ENCODE peak calls at places on chromosomes 2 and 18, in seven cellular contexts. One of them, this sample, is unnamed.

GRCh38 chr2:180125245-180125962 is 118.3 kb upstream of the CWC22 start:
- DNase-seq in GM12865: peak
- DNase-seq in CD8-positive, alpha-beta memory T cell: peak
- DNase-seq in T-helper 2 cell: no peak
- DNase-seq in HFFc6: peak
- DNase-seq in brain microvascular endothelial cell: peak
- DNase-seq in ELF-1: peak
- DNase-seq in this sample: peak

GRCh38 chr18:24120676-24121075 is 18.2 kb upstream of the CABYR start:
- DNase-seq in GM12865: no peak
- DNase-seq in CD8-positive, alpha-beta memory T cell: no peak
- DNase-seq in T-helper 2 cell: no peak
- DNase-seq in HFFc6: no peak
- DNase-seq in brain microvascular endothelial cell: no peak
- DNase-seq in ELF-1: no peak
- DNase-seq in this sample: no peak

GRCh38 chr2:180124273-180124881 is 117.3 kb upstream of the CWC22 start:
- DNase-seq in GM12865: peak
- DNase-seq in CD8-positive, alpha-beta memory T cell: no peak
- DNase-seq in T-helper 2 cell: no peak
- DNase-seq in HFFc6: peak
- DNase-seq in brain microvascular endothelial cell: peak
- DNase-seq in ELF-1: peak
- DNase-seq in this sample: no peak

GRCh38 chr2:166372046-166372445 is 3.7 kb downstream of the SCN9A start:
- DNase-seq in GM12865: no peak
- DNase-seq in CD8-positive, alpha-beta memory T cell: no peak
- DNase-seq in T-helper 2 cell: no peak
- DNase-seq in HFFc6: peak
- DNase-seq in brain microvascular endothelial cell: no peak
- DNase-seq in ELF-1: no peak
- DNase-seq in this sample: no peak

GRCh38 chr2:106919012-106919411 is 33.0 kb upstream of the ST6GAL2 start:
- DNase-seq in GM12865: no peak
- DNase-seq in CD8-positive, alpha-beta memory T cell: no peak
- DNase-seq in T-helper 2 cell: no peak
- DNase-seq in HFFc6: no peak
- DNase-seq in brain microvascular endothelial cell: no peak
- DNase-seq in ELF-1: no peak
- DNase-seq in this sample: no peak

GRCh38 chr2:68755071-68755470 is 20.5 kb downstream of the ARHGAP25 start:
- DNase-seq in GM12865: no peak
- DNase-seq in CD8-positive, alpha-beta memory T cell: no peak
- DNase-seq in T-helper 2 cell: no peak
- DNase-seq in HFFc6: no peak
- DNase-seq in brain microvascular endothelial cell: no peak
- DNase-seq in ELF-1: no peak
- DNase-seq in this sample: no peak

GRCh38 chr2:212863185-212863588 is 288.2 kb downstream of the IKZF2 start:
- DNase-seq in GM12865: peak
- DNase-seq in CD8-positive, alpha-beta memory T cell: no peak
- DNase-seq in T-helper 2 cell: no peak
- DNase-seq in HFFc6: no peak
- DNase-seq in brain microvascular endothelial cell: peak
- DNase-seq in ELF-1: peak
- DNase-seq in this sample: peak

GRCh38 chr2:165876712-165877111 is 76.9 kb downstream of the TTC21B start:
- DNase-seq in GM12865: no peak
- DNase-seq in CD8-positive, alpha-beta memory T cell: no peak
- DNase-seq in T-helper 2 cell: no peak
- DNase-seq in HFFc6: no peak
- DNase-seq in brain microvascular endothelial cell: peak
- DNase-seq in ELF-1: no peak
- DNase-seq in this sample: no peak

GRCh38 chr18:9516437-9517064 is 41.2 kb downstream of the RALBP1 start:
- DNase-seq in GM12865: peak
- DNase-seq in CD8-positive, alpha-beta memory T cell: no peak
- DNase-seq in T-helper 2 cell: no peak
- DNase-seq in HFFc6: peak
- DNase-seq in brain microvascular endothelial cell: no peak
- DNase-seq in ELF-1: peak
- DNase-seq in this sample: no peak

GRCh38 chr2:175964195-175964594 is 37.9 kb downstream of the LNPK start:
- DNase-seq in GM12865: no peak
- DNase-seq in CD8-positive, alpha-beta memory T cell: no peak
- DNase-seq in T-helper 2 cell: no peak
- DNase-seq in HFFc6: no peak
- DNase-seq in brain microvascular endothelial cell: no peak
- DNase-seq in ELF-1: no peak
- DNase-seq in this sample: no peak

GRCh38 chr2:113174369-113174735 is 581 bp downstream of the PSD4 start:
- DNase-seq in GM12865: peak
- DNase-seq in CD8-positive, alpha-beta memory T cell: no peak
- DNase-seq in T-helper 2 cell: no peak
- DNase-seq in HFFc6: no peak
- DNase-seq in brain microvascular endothelial cell: no peak
- DNase-seq in ELF-1: no peak
- DNase-seq in this sample: no peak

GRCh38 chr2:178521304-178522150 is 41.3 kb downstream of the PLEKHA3 start:
- DNase-seq in GM12865: no peak
- DNase-seq in CD8-positive, alpha-beta memory T cell: no peak
- DNase-seq in T-helper 2 cell: no peak
- DNase-seq in HFFc6: no peak
- DNase-seq in brain microvascular endothelial cell: no peak
- DNase-seq in ELF-1: no peak
- DNase-seq in this sample: no peak

GRCh38 chr18:51361130-51361860 is 163.8 kb upstream of the MEX3C start:
- DNase-seq in GM12865: peak
- DNase-seq in CD8-positive, alpha-beta memory T cell: no peak
- DNase-seq in T-helper 2 cell: no peak
- DNase-seq in HFFc6: no peak
- DNase-seq in brain microvascular endothelial cell: peak
- DNase-seq in ELF-1: peak
- DNase-seq in this sample: no peak

GRCh38 chr2:151009437-151010175 is 252.1 kb downstream of the RBM43 start:
- DNase-seq in GM12865: peak
- DNase-seq in CD8-positive, alpha-beta memory T cell: no peak
- DNase-seq in T-helper 2 cell: no peak
- DNase-seq in HFFc6: no peak
- DNase-seq in brain microvascular endothelial cell: no peak
- DNase-seq in ELF-1: no peak
- DNase-seq in this sample: no peak

GRCh38 chr2:182717451-182718215 is 1.6 kb downstream of the DNAJC10 start:
- DNase-seq in GM12865: peak
- DNase-seq in CD8-positive, alpha-beta memory T cell: no peak
- DNase-seq in T-helper 2 cell: no peak
- DNase-seq in HFFc6: no peak
- DNase-seq in brain microvascular endothelial cell: no peak
- DNase-seq in ELF-1: no peak
- DNase-seq in this sample: peak

GRCh38 chr2:8893474-8893873 is 56.1 kb upstream of the KIDINS220 start:
- DNase-seq in GM12865: no peak
- DNase-seq in CD8-positive, alpha-beta memory T cell: no peak
- DNase-seq in T-helper 2 cell: no peak
- DNase-seq in HFFc6: no peak
- DNase-seq in brain microvascular endothelial cell: no peak
- DNase-seq in ELF-1: no peak
- DNase-seq in this sample: no peak

GRCh38 chr2:113149553-113150257 is 22.3 kb downstream of the IL1RN start:
- DNase-seq in GM12865: no peak
- DNase-seq in CD8-positive, alpha-beta memory T cell: no peak
- DNase-seq in T-helper 2 cell: no peak
- DNase-seq in HFFc6: no peak
- DNase-seq in brain microvascular endothelial cell: no peak
- DNase-seq in ELF-1: no peak
- DNase-seq in this sample: no peak

GRCh38 chr2:233476651-233477547 is 89.7 kb downstream of the USP40 start:
- DNase-seq in GM12865: no peak
- DNase-seq in CD8-positive, alpha-beta memory T cell: no peak
- DNase-seq in T-helper 2 cell: no peak
- DNase-seq in HFFc6: no peak
- DNase-seq in brain microvascular endothelial cell: no peak
- DNase-seq in ELF-1: no peak
- DNase-seq in this sample: no peak

GRCh38 chr2:203669820-203670219 is 36.6 kb upstream of the CD28 start:
- DNase-seq in GM12865: no peak
- DNase-seq in CD8-positive, alpha-beta memory T cell: no peak
- DNase-seq in T-helper 2 cell: no peak
- DNase-seq in HFFc6: peak
- DNase-seq in brain microvascular endothelial cell: no peak
- DNase-seq in ELF-1: no peak
- DNase-seq in this sample: no peak

GRCh38 chr2:3641841-3642421 is 16.1 kb upstream of the ALLC start:
- DNase-seq in GM12865: no peak
- DNase-seq in CD8-positive, alpha-beta memory T cell: no peak
- DNase-seq in T-helper 2 cell: no peak
- DNase-seq in HFFc6: no peak
- DNase-seq in brain microvascular endothelial cell: no peak
- DNase-seq in ELF-1: peak
- DNase-seq in this sample: no peak

GRCh38 chr2:25714740-25715139 is 41.4 kb upstream of the DTNB start:
- DNase-seq in GM12865: no peak
- DNase-seq in CD8-positive, alpha-beta memory T cell: no peak
- DNase-seq in T-helper 2 cell: no peak
- DNase-seq in HFFc6: peak
- DNase-seq in brain microvascular endothelial cell: no peak
- DNase-seq in ELF-1: no peak
- DNase-seq in this sample: no peak

GRCh38 chr2:96869281-96869823 is 528 bp downstream of the SEMA4C start:
- DNase-seq in GM12865: no peak
- DNase-seq in CD8-positive, alpha-beta memory T cell: no peak
- DNase-seq in T-helper 2 cell: no peak
- DNase-seq in HFFc6: peak
- DNase-seq in brain microvascular endothelial cell: peak
- DNase-seq in ELF-1: peak
- DNase-seq in this sample: no peak

GRCh38 chr18:675307-675706 is 17.9 kb downstream of the TYMS start:
- DNase-seq in GM12865: no peak
- DNase-seq in CD8-positive, alpha-beta memory T cell: no peak
- DNase-seq in T-helper 2 cell: no peak
- DNase-seq in HFFc6: no peak
- DNase-seq in brain microvascular endothelial cell: no peak
- DNase-seq in ELF-1: no peak
- DNase-seq in this sample: no peak

GRCh38 chr2:227862227-227862740 is 9.1 kb upstream of the DAW1 start:
- DNase-seq in GM12865: peak
- DNase-seq in CD8-positive, alpha-beta memory T cell: no peak
- DNase-seq in T-helper 2 cell: no peak
- DNase-seq in HFFc6: peak
- DNase-seq in brain microvascular endothelial cell: peak
- DNase-seq in ELF-1: no peak
- DNase-seq in this sample: peak

GRCh38 chr2:170711774-170712652 is 3.1 kb upstream of the SP5 start:
- DNase-seq in GM12865: no peak
- DNase-seq in CD8-positive, alpha-beta memory T cell: no peak
- DNase-seq in T-helper 2 cell: no peak
- DNase-seq in HFFc6: no peak
- DNase-seq in brain microvascular endothelial cell: no peak
- DNase-seq in ELF-1: peak
- DNase-seq in this sample: no peak

GRCh38 chr18:6874316-6874715 is 144.8 kb downstream of the ARHGAP28 start:
- DNase-seq in GM12865: no peak
- DNase-seq in CD8-positive, alpha-beta memory T cell: no peak
- DNase-seq in T-helper 2 cell: no peak
- DNase-seq in HFFc6: no peak
- DNase-seq in brain microvascular endothelial cell: no peak
- DNase-seq in ELF-1: no peak
- DNase-seq in this sample: no peak